ENCODE peak calls at places on chromosomes 16 and 17, in five cellular contexts. E is GM23338, N is K562, V is HepG2, L is GM12878. B is an unnamed sample.

GRCh38 chr16:30488764-30489595 is 16.4 kb downstream of the ITGAL start:
- DNase-seq in E (peak), N (peak), V (peak), L (no peak), B (no peak)

GRCh38 chr16:47777191-47777590 is 316.1 kb downstream of the PHKB start:
- DNase-seq in E (no peak), N (no peak), V (no peak), L (no peak), B (no peak)

GRCh38 chr17:82900741-82901140 is 60.9 kb upstream of the ZNF750 start:
- DNase-seq in E (no peak), N (no peak), V (no peak), L (no peak), B (no peak)

GRCh38 chr17:83199500-83200201 is 120.2 kb downstream of the METRNL start:
- DNase-seq in E (no peak), N (no peak), V (no peak), L (no peak), B (no peak)

GRCh38 chr17:41919840-41920579 is 1.3 kb upstream of the ACLY start:
- DNase-seq in E (peak), N (no peak), V (no peak), L (no peak), B (no peak)

GRCh38 chr17:58303981-58304734 is 23.4 kb upstream of the MPO start:
- DNase-seq in E (peak), N (peak), V (peak), L (no peak), B (peak)

GRCh38 chr17:80364091-80364691 is 50.8 kb upstream of the ENDOV start:
- DNase-seq in E (peak), N (no peak), V (peak), L (no peak), B (no peak)

GRCh38 chr17:81299846-81300585 is 4.9 kb upstream of the SLC38A10 start:
- DNase-seq in E (no peak), N (no peak), V (no peak), L (no peak), B (no peak)

GRCh38 chr17:2777242-2777867 is 18.9 kb upstream of the RAP1GAP2 start:
- DNase-seq in E (peak), N (no peak), V (no peak), L (no peak), B (peak)

GRCh38 chr17:2780256-2780655 is 16.0 kb upstream of the RAP1GAP2 start:
- DNase-seq in E (no peak), N (no peak), V (no peak), L (no peak), B (no peak)

GRCh38 chr17:2778489-2778888 is 17.7 kb upstream of the RAP1GAP2 start:
- DNase-seq in E (no peak), N (no peak), V (no peak), L (no peak), B (no peak)

GRCh38 chr17:2779545-2779944 is 16.7 kb upstream of the RAP1GAP2 start:
- DNase-seq in E (no peak), N (no peak), V (no peak), L (no peak), B (no peak)

GRCh38 chr17:2776589-2777241 is 19.5 kb upstream of the RAP1GAP2 start:
- DNase-seq in E (peak), N (peak), V (peak), L (no peak), B (no peak)
- H3K4me2 ChIP-seq in E (peak), N (no peak), V (peak), L (no peak), B (peak)

GRCh38 chr16:19678804-19679203 is 39.2 kb downstream of the KNOP1 start:
- DNase-seq in E (no peak), N (no peak), V (no peak), L (no peak), B (no peak)
- TF ChIP-seq CREB1 in E (no peak), N (no peak), V (no peak), L (no peak), B (no peak)

GRCh38 chr17:75688209-75688771 is 21.2 kb downstream of the SAP30BP start:
- DNase-seq in E (no peak), N (no peak), V (no peak), L (no peak), B (no peak)

GRCh38 chr17:75684924-75685323 is 17.8 kb downstream of the SAP30BP start:
- DNase-seq in E (no peak), N (no peak), V (no peak), L (no peak), B (no peak)

GRCh38 chr17:75683467-75684041 is 16.4 kb downstream of the SAP30BP start:
- DNase-seq in E (no peak), N (peak), V (peak), L (no peak), B (no peak)

GRCh38 chr17:75684249-75684648 is 17.1 kb downstream of the SAP30BP start:
- DNase-seq in E (no peak), N (no peak), V (no peak), L (no peak), B (no peak)

GRCh38 chr17:75685508-75685907 is 18.4 kb downstream of the SAP30BP start:
- DNase-seq in E (no peak), N (no peak), V (no peak), L (no peak), B (no peak)
- H3K4me2 ChIP-seq in E (no peak), N (no peak), V (no peak), L (no peak), B (no peak)

GRCh38 chr17:5789443-5789842 is 205.1 kb upstream of the NLRP1 start:
- DNase-seq in E (no peak), N (no peak), V (no peak), L (no peak), B (no peak)
- TF ChIP-seq CREB1 in E (no peak), N (no peak), V (no peak), L (no peak), B (no peak)

GRCh38 chr16:2037115-2037514 is 10.4 kb downstream of the NHERF2 start:
- DNase-seq in E (no peak), N (no peak), V (no peak), L (no peak), B (no peak)
- H3K4me2 ChIP-seq in E (no peak), N (no peak), V (no peak), L (no peak), B (no peak)

GRCh38 chr16:11833951-11834695 is 17.2 kb downstream of the RSL1D1 start:
- DNase-seq in E (no peak), N (no peak), V (peak), L (no peak), B (no peak)
- TF ChIP-seq CREB1 in E (no peak), N (no peak), V (peak), L (no peak), B (no peak)

GRCh38 chr16:6482861-6483530 is 849.6 kb upstream of the RBFOX1 start:
- DNase-seq in E (peak), N (no peak), V (no peak), L (no peak), B (peak)
- H3K4me2 ChIP-seq in E (peak), N (no peak), V (no peak), L (no peak), B (peak)

DNA sequence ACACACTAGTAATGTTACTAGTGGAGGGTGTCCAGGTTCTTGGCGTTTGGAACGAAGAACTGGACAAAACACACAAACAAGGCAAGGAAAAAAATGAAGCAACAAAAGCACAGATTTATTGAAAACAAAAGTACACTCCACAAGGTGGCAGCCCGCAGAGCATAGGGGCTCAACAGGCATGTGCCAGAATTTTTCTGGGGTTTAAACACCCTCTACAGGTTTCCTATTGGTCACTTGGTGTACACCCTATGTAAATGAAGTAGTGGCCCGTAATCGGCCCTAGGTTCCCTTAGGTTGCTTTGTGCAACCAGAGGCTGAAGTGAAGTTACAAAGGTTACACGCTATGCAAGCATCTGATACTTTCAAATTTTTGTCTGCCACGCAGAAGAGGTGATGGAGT is 8.1 kb downstream of the OR2C1 start:
- DNase-seq in E (peak), N (peak), V (peak), L (no peak), B (no peak)
- TF ChIP-seq CREB1 in E (no peak), N (no peak), V (no peak), L (no peak), B (no peak)

GRCh38 chr17:60090412-60090811 is 11.7 kb upstream of the HEATR6 start:
- DNase-seq in E (no peak), N (no peak), V (no peak), L (no peak), B (no peak)

GRCh38 chr17:60093694-60094093 is 15.0 kb upstream of the HEATR6 start:
- DNase-seq in E (no peak), N (no peak), V (no peak), L (no peak), B (no peak)

GRCh38 chr17:60091908-60092331 is 13.2 kb upstream of the HEATR6 start:
- DNase-seq in E (no peak), N (no peak), V (no peak), L (no peak), B (no peak)

GRCh38 chr17:60089097-60089844 is 10.6 kb upstream of the HEATR6 start:
- DNase-seq in E (no peak), N (peak), V (no peak), L (peak), B (no peak)

GRCh38 chr17:60091109-60091508 is 12.4 kb upstream of the HEATR6 start:
- DNase-seq in E (no peak), N (no peak), V (no peak), L (no peak), B (no peak)
- H3K4me2 ChIP-seq in E (no peak), N (no peak), V (no peak), L (no peak), B (no peak)